ENCODE peak calls at places on chromosome 22, in ten cellular contexts. One of them, this sample, is unnamed. For H3K4me1, the result is how much of the 10 kb centered on the place peaks cover.

GRCh38 chr22:43152355-43153071 is 1.2 kb downstream of the TSPO start:
- DNase-seq in testis: peak
- DNase-seq in lower lobe of right lung: peak
- DNase-seq in A549: no peak
- DNase-seq in naive thymus-derived CD4-positive, alpha-beta T cell: peak
- DNase-seq in fibroblast of lung: peak
- DNase-seq in SK-N-SH: peak
- DNase-seq in mammary epithelial cell: peak
- DNase-seq in CD8-positive, alpha-beta T cell: peak
- DNase-seq in CD4-positive, alpha-beta memory T cell: peak
- DNase-seq in this sample: peak

GRCh38 chr22:39906207-39906606 is 5.3 kb downstream of the GRAP2 start:
- DNase-seq in CD8-positive, alpha-beta T cell: no peak
- DNase-seq in lower lobe of right lung: no peak
- DNase-seq in testis: no peak
- DNase-seq in fibroblast of lung: no peak
- DNase-seq in SK-N-SH: no peak
- DNase-seq in mammary epithelial cell: no peak
- DNase-seq in A549: no peak
- DNase-seq in CD4-positive, alpha-beta memory T cell: no peak
- DNase-seq in naive thymus-derived CD4-positive, alpha-beta T cell: no peak
- DNase-seq in this sample: no peak

GRCh38 chr22:48335442-48336139 is 1492.1 kb downstream of the BRD1 start:
- DNase-seq in SK-N-SH: no peak
- DNase-seq in fibroblast of lung: no peak
- DNase-seq in lower lobe of right lung: peak
- DNase-seq in CD8-positive, alpha-beta T cell: no peak
- DNase-seq in CD4-positive, alpha-beta memory T cell: no peak
- DNase-seq in naive thymus-derived CD4-positive, alpha-beta T cell: no peak
- DNase-seq in A549: no peak
- DNase-seq in mammary epithelial cell: no peak
- DNase-seq in testis: no peak
- DNase-seq in this sample: no peak

GRCh38 chr22:43159484-43160178 is 8.3 kb downstream of the TSPO start:
- DNase-seq in lower lobe of right lung: no peak
- DNase-seq in fibroblast of lung: no peak
- DNase-seq in A549: no peak
- DNase-seq in mammary epithelial cell: no peak
- DNase-seq in CD8-positive, alpha-beta T cell: no peak
- DNase-seq in naive thymus-derived CD4-positive, alpha-beta T cell: no peak
- DNase-seq in testis: no peak
- DNase-seq in SK-N-SH: peak
- DNase-seq in CD4-positive, alpha-beta memory T cell: no peak
- DNase-seq in this sample: no peak

GRCh38 chr22:30941363-30941740 is 27.2 kb downstream of the MORC2 start:
- DNase-seq in naive thymus-derived CD4-positive, alpha-beta T cell: peak
- DNase-seq in CD4-positive, alpha-beta memory T cell: peak
- DNase-seq in mammary epithelial cell: no peak
- DNase-seq in fibroblast of lung: no peak
- DNase-seq in SK-N-SH: no peak
- DNase-seq in lower lobe of right lung: no peak
- DNase-seq in CD8-positive, alpha-beta T cell: no peak
- DNase-seq in testis: no peak
- DNase-seq in A549: no peak
- DNase-seq in this sample: no peak

GRCh38 chr22:23675502-23676415 is 15.1 kb upstream of the RGL4 start:
- DNase-seq in lower lobe of right lung: peak
- DNase-seq in CD4-positive, alpha-beta memory T cell: no peak
- DNase-seq in testis: peak
- DNase-seq in naive thymus-derived CD4-positive, alpha-beta T cell: no peak
- DNase-seq in SK-N-SH: no peak
- DNase-seq in CD8-positive, alpha-beta T cell: no peak
- DNase-seq in mammary epithelial cell: no peak
- DNase-seq in fibroblast of lung: no peak
- DNase-seq in A549: no peak
- DNase-seq in this sample: no peak

GRCh38 chr22:29503811-29504372 is 23.9 kb downstream of the NEFH start:
- DNase-seq in CD4-positive, alpha-beta memory T cell: no peak
- DNase-seq in lower lobe of right lung: no peak
- DNase-seq in mammary epithelial cell: no peak
- DNase-seq in testis: peak
- DNase-seq in fibroblast of lung: peak
- DNase-seq in CD8-positive, alpha-beta T cell: no peak
- DNase-seq in naive thymus-derived CD4-positive, alpha-beta T cell: no peak
- DNase-seq in A549: no peak
- DNase-seq in SK-N-SH: no peak
- DNase-seq in this sample: peak

GRCh38 chr22:37764622-37765021 is 43.1 kb upstream of the GCAT start:
- DNase-seq in naive thymus-derived CD4-positive, alpha-beta T cell: no peak
- DNase-seq in CD4-positive, alpha-beta memory T cell: no peak
- DNase-seq in fibroblast of lung: no peak
- DNase-seq in A549: no peak
- DNase-seq in mammary epithelial cell: no peak
- DNase-seq in CD8-positive, alpha-beta T cell: no peak
- DNase-seq in lower lobe of right lung: no peak
- DNase-seq in testis: no peak
- DNase-seq in SK-N-SH: no peak
- DNase-seq in this sample: no peak

GRCh38 chr22:42942351-42942750 is 72.6 kb downstream of the PACSIN2 start:
- DNase-seq in naive thymus-derived CD4-positive, alpha-beta T cell: no peak
- DNase-seq in CD4-positive, alpha-beta memory T cell: no peak
- DNase-seq in mammary epithelial cell: no peak
- DNase-seq in CD8-positive, alpha-beta T cell: no peak
- DNase-seq in SK-N-SH: no peak
- DNase-seq in fibroblast of lung: no peak
- DNase-seq in A549: no peak
- DNase-seq in testis: no peak
- DNase-seq in lower lobe of right lung: no peak
- DNase-seq in this sample: no peak

GRCh38 chr22:30290679-30291333 is 1.5 kb upstream of the CASTOR1 start:
- DNase-seq in naive thymus-derived CD4-positive, alpha-beta T cell: no peak
- DNase-seq in SK-N-SH: peak
- DNase-seq in CD8-positive, alpha-beta T cell: no peak
- DNase-seq in CD4-positive, alpha-beta memory T cell: no peak
- DNase-seq in fibroblast of lung: peak
- DNase-seq in testis: peak
- DNase-seq in lower lobe of right lung: peak
- DNase-seq in A549: no peak
- DNase-seq in mammary epithelial cell: peak
- DNase-seq in this sample: peak

GRCh38 chr22:27154717-27155116 is 497.3 kb downstream of the MIAT start:
- DNase-seq in A549: no peak
- DNase-seq in SK-N-SH: no peak
- DNase-seq in naive thymus-derived CD4-positive, alpha-beta T cell: no peak
- DNase-seq in CD8-positive, alpha-beta T cell: no peak
- DNase-seq in CD4-positive, alpha-beta memory T cell: no peak
- DNase-seq in mammary epithelial cell: no peak
- DNase-seq in lower lobe of right lung: no peak
- DNase-seq in fibroblast of lung: no peak
- DNase-seq in testis: peak
- DNase-seq in this sample: no peak

GRCh38 chr22:24505337-24505736 is 10.2 kb downstream of the UPB1 start:
- DNase-seq in lower lobe of right lung: no peak
- DNase-seq in naive thymus-derived CD4-positive, alpha-beta T cell: no peak
- DNase-seq in fibroblast of lung: no peak
- DNase-seq in testis: no peak
- DNase-seq in CD4-positive, alpha-beta memory T cell: no peak
- DNase-seq in A549: no peak
- DNase-seq in SK-N-SH: no peak
- DNase-seq in mammary epithelial cell: no peak
- DNase-seq in CD8-positive, alpha-beta T cell: no peak
- DNase-seq in this sample: no peak

GRCh38 chr22:26724414-26724813 is 67.0 kb downstream of the MIAT start:
- DNase-seq in fibroblast of lung: no peak
- DNase-seq in A549: no peak
- DNase-seq in testis: no peak
- DNase-seq in naive thymus-derived CD4-positive, alpha-beta T cell: no peak
- DNase-seq in lower lobe of right lung: no peak
- DNase-seq in mammary epithelial cell: no peak
- DNase-seq in CD8-positive, alpha-beta T cell: no peak
- DNase-seq in SK-N-SH: no peak
- DNase-seq in CD4-positive, alpha-beta memory T cell: no peak
- DNase-seq in this sample: no peak

GRCh38 chr22:43126506-43127165 is 16.1 kb downstream of the BIK start:
- DNase-seq in CD8-positive, alpha-beta T cell: no peak
- DNase-seq in CD4-positive, alpha-beta memory T cell: no peak
- DNase-seq in lower lobe of right lung: no peak
- DNase-seq in fibroblast of lung: peak
- DNase-seq in testis: no peak
- DNase-seq in naive thymus-derived CD4-positive, alpha-beta T cell: no peak
- DNase-seq in mammary epithelial cell: peak
- DNase-seq in A549: peak
- DNase-seq in SK-N-SH: peak
- DNase-seq in this sample: no peak

GRCh38 chr22:26707581-26707980 is 50.2 kb downstream of the MIAT start:
- DNase-seq in SK-N-SH: no peak
- DNase-seq in naive thymus-derived CD4-positive, alpha-beta T cell: no peak
- DNase-seq in A549: no peak
- DNase-seq in mammary epithelial cell: peak
- DNase-seq in testis: no peak
- DNase-seq in lower lobe of right lung: no peak
- DNase-seq in fibroblast of lung: peak
- DNase-seq in CD8-positive, alpha-beta T cell: no peak
- DNase-seq in CD4-positive, alpha-beta memory T cell: no peak
- DNase-seq in this sample: no peak

GRCh38 chr22:19983701-19984100 is 32.9 kb downstream of the ARVCF start:
- DNase-seq in naive thymus-derived CD4-positive, alpha-beta T cell: no peak
- DNase-seq in testis: no peak
- DNase-seq in CD8-positive, alpha-beta T cell: no peak
- DNase-seq in CD4-positive, alpha-beta memory T cell: no peak
- DNase-seq in lower lobe of right lung: no peak
- DNase-seq in SK-N-SH: no peak
- DNase-seq in A549: no peak
- DNase-seq in mammary epithelial cell: no peak
- DNase-seq in fibroblast of lung: no peak
- DNase-seq in this sample: no peak

GRCh38 chr22:26484360-26484706 is 656 bp downstream of the SRRD start:
- DNase-seq in fibroblast of lung: no peak
- DNase-seq in testis: no peak
- DNase-seq in CD8-positive, alpha-beta T cell: no peak
- DNase-seq in SK-N-SH: no peak
- DNase-seq in CD4-positive, alpha-beta memory T cell: peak
- DNase-seq in mammary epithelial cell: no peak
- DNase-seq in lower lobe of right lung: no peak
- DNase-seq in A549: no peak
- DNase-seq in naive thymus-derived CD4-positive, alpha-beta T cell: no peak
- DNase-seq in this sample: no peak

GRCh38 chr22:27885977-27886842 is 32.8 kb downstream of the PITPNB start:
- DNase-seq in naive thymus-derived CD4-positive, alpha-beta T cell: peak
- DNase-seq in CD4-positive, alpha-beta memory T cell: peak
- DNase-seq in A549: peak
- DNase-seq in testis: peak
- DNase-seq in fibroblast of lung: peak
- DNase-seq in mammary epithelial cell: peak
- DNase-seq in lower lobe of right lung: no peak
- DNase-seq in CD8-positive, alpha-beta T cell: no peak
- DNase-seq in SK-N-SH: peak
- DNase-seq in this sample: no peak

DNA sequence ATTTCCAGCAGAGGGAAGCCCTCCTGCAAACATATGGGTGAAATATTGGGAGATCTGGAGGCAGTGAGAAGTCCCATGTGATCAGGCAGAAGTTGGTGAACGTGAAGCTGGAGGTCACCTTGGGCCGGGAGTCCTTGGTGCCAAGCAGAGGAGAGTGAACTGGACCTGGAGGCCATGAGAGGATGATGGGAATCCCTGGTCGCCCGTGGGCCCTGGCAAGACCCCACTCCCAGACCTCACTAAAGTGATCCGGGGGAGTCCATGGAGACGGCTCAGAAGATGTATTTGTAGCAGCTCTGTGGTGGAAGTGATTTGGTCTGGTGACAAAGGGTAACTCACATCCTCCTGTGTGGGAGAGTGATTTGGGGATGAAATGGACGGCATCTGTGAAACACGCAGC is 71.0 kb downstream of the ARHGAP8 start:
- DNase-seq in A549: no peak
- DNase-seq in testis: no peak
- DNase-seq in CD8-positive, alpha-beta T cell: no peak
- DNase-seq in lower lobe of right lung: no peak
- DNase-seq in naive thymus-derived CD4-positive, alpha-beta T cell: no peak
- DNase-seq in CD4-positive, alpha-beta memory T cell: no peak
- DNase-seq in fibroblast of lung: no peak
- DNase-seq in SK-N-SH: no peak
- DNase-seq in mammary epithelial cell: no peak
- DNase-seq in this sample: no peak
- H3K4me1 ChIP-seq in A549: under half
- H3K4me1 ChIP-seq in testis: under half
- H3K4me1 ChIP-seq in CD8-positive, alpha-beta T cell: under half
- H3K4me1 ChIP-seq in lower lobe of right lung: under half
- H3K4me1 ChIP-seq in naive thymus-derived CD4-positive, alpha-beta T cell: under half
- H3K4me1 ChIP-seq in CD4-positive, alpha-beta memory T cell: under half
- H3K4me1 ChIP-seq in fibroblast of lung: under half
- H3K4me1 ChIP-seq in SK-N-SH: under half
- H3K4me1 ChIP-seq in mammary epithelial cell: under half
- H3K4me1 ChIP-seq in this sample: under half

GRCh38 chr22:36449776-36450175 is 31.7 kb downstream of the TXN2 start:
- DNase-seq in mammary epithelial cell: no peak
- DNase-seq in fibroblast of lung: no peak
- DNase-seq in SK-N-SH: no peak
- DNase-seq in CD8-positive, alpha-beta T cell: no peak
- DNase-seq in testis: no peak
- DNase-seq in A549: no peak
- DNase-seq in lower lobe of right lung: no peak
- DNase-seq in naive thymus-derived CD4-positive, alpha-beta T cell: no peak
- DNase-seq in CD4-positive, alpha-beta memory T cell: no peak
- DNase-seq in this sample: no peak
- H3K4me1 ChIP-seq in mammary epithelial cell: under half
- H3K4me1 ChIP-seq in fibroblast of lung: under half
- H3K4me1 ChIP-seq in SK-N-SH: under half
- H3K4me1 ChIP-seq in CD8-positive, alpha-beta T cell: half or more
- H3K4me1 ChIP-seq in testis: under half
- H3K4me1 ChIP-seq in A549: under half
- H3K4me1 ChIP-seq in lower lobe of right lung: half or more
- H3K4me1 ChIP-seq in naive thymus-derived CD4-positive, alpha-beta T cell: under half
- H3K4me1 ChIP-seq in CD4-positive, alpha-beta memory T cell: half or more
- H3K4me1 ChIP-seq in this sample: half or more

GRCh38 chr22:46606886-46607285 is 13.3 kb upstream of the GRAMD4 start:
- DNase-seq in A549: no peak
- DNase-seq in SK-N-SH: no peak
- DNase-seq in CD8-positive, alpha-beta T cell: no peak
- DNase-seq in testis: no peak
- DNase-seq in naive thymus-derived CD4-positive, alpha-beta T cell: no peak
- DNase-seq in CD4-positive, alpha-beta memory T cell: no peak
- DNase-seq in lower lobe of right lung: no peak
- DNase-seq in fibroblast of lung: no peak
- DNase-seq in mammary epithelial cell: no peak
- DNase-seq in this sample: no peak
- H3K4me1 ChIP-seq in A549: under half
- H3K4me1 ChIP-seq in SK-N-SH: under half
- H3K4me1 ChIP-seq in CD8-positive, alpha-beta T cell: under half
- H3K4me1 ChIP-seq in testis: under half
- H3K4me1 ChIP-seq in naive thymus-derived CD4-positive, alpha-beta T cell: under half
- H3K4me1 ChIP-seq in CD4-positive, alpha-beta memory T cell: under half
- H3K4me1 ChIP-seq in lower lobe of right lung: under half
- H3K4me1 ChIP-seq in fibroblast of lung: under half
- H3K4me1 ChIP-seq in mammary epithelial cell: under half
- H3K4me1 ChIP-seq in this sample: half or more

DNA sequence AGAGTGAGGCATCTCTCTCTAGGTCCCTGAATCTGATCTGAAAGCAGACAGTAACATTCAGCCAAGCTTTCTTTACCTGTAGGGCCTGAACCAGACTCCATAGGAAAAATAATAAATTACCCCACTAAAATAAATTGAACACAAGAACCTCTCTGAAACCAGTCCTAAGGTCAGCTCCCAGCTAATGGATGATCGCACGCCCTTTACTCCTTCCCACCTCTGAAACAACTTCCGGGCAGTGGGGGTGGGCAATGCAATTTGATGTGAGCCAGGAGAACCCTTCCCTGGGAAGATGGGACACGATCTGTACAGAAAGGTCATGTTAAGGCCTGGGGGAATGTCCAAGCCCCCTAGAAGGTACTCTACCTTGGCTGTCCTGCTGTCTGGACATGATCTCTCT is 71.2 kb downstream of the MICAL3 start:
- DNase-seq in testis: no peak
- DNase-seq in A549: no peak
- DNase-seq in naive thymus-derived CD4-positive, alpha-beta T cell: no peak
- DNase-seq in mammary epithelial cell: no peak
- DNase-seq in CD8-positive, alpha-beta T cell: no peak
- DNase-seq in CD4-positive, alpha-beta memory T cell: no peak
- DNase-seq in lower lobe of right lung: no peak
- DNase-seq in fibroblast of lung: no peak
- DNase-seq in SK-N-SH: no peak
- DNase-seq in this sample: no peak
- H3K4me1 ChIP-seq in testis: under half
- H3K4me1 ChIP-seq in A549: under half
- H3K4me1 ChIP-seq in naive thymus-derived CD4-positive, alpha-beta T cell: under half
- H3K4me1 ChIP-seq in mammary epithelial cell: under half
- H3K4me1 ChIP-seq in CD8-positive, alpha-beta T cell: under half
- H3K4me1 ChIP-seq in CD4-positive, alpha-beta memory T cell: under half
- H3K4me1 ChIP-seq in lower lobe of right lung: under half
- H3K4me1 ChIP-seq in fibroblast of lung: under half
- H3K4me1 ChIP-seq in SK-N-SH: under half
- H3K4me1 ChIP-seq in this sample: half or more

This sample was measured in left ventricle myocardium inferior.